ENCODE peak calls at places on chromosomes 11 and 22, in four cellular contexts. A is esophagus squamous epithelium, D is AG09319, I is K562. H is an unnamed sample.

GRCh38 chr11:102225689-102226562 is 91.4 kb upstream of the BIRC3 start:
- DNase-seq in A (no peak), D (peak; percentile 37), I (no peak), H (no peak)

GRCh38 chr11:128686745-128687177 is 7.1 kb upstream of the FLI1 start:
- DNase-seq in A (no peak), D (no peak), I (no peak), H (peak; percentile 55)

GRCh38 chr11:86182976-86183584 is 61.5 kb upstream of the EED start:
- DNase-seq in A (no peak), D (no peak), I (peak; percentile 82), H (no peak)

GRCh38 chr11:19193916-19194315 is 7.9 kb downstream of the CSRP3 start:
- DNase-seq in A (no peak), D (no peak), I (no peak), H (no peak)

GRCh38 chr11:70788247-70789022 is 390.1 kb downstream of the CTTN start:
- DNase-seq in A (no peak), D (peak; percentile 45), I (no peak), H (no peak)

GRCh38 chr11:17563248-17563647 is 16.2 kb downstream of the OTOG start:
- DNase-seq in A (no peak), D (no peak), I (no peak), H (no peak)

GRCh38 chr11:58061813-58062212 is 31.1 kb downstream of the OR6Q1 start:
- DNase-seq in A (no peak), D (no peak), I (no peak), H (no peak)

GRCh38 chr22:27815826-27816530 is 14.4 kb upstream of the MN1 start:
- DNase-seq in A (no peak), D (no peak), I (no peak), H (no peak)

GRCh38 chr22:35609261-35609660 is 7.9 kb downstream of the MB start:
- DNase-seq in A (no peak), D (no peak), I (no peak), H (no peak)

GRCh38 chr11:127474735-127475134 is 474.2 kb upstream of the KIRREL3 start:
- DNase-seq in A (no peak), D (no peak), I (no peak), H (no peak)

GRCh38 chr11:130400793-130401483 is 27.5 kb downstream of the ADAMTS8 start:
- DNase-seq in A (no peak), D (peak; percentile 56), I (no peak), H (no peak)

GRCh38 chr22:17945851-17946690 is 78.3 kb downstream of the MICAL3 start:
- DNase-seq in A (no peak), D (no peak), I (no peak), H (no peak)

GRCh38 chr11:115425243-115425642 is 79.0 kb downstream of the CADM1 start:
- DNase-seq in A (no peak), D (no peak), I (no peak), H (no peak)

GRCh38 chr11:9972917-9973504 is 309.1 kb downstream of the SWAP70 start:
- DNase-seq in A (no peak), D (peak; percentile 55), I (peak; percentile 40), H (peak; percentile 25)

GRCh38 chr11:2422461-2423156 is 21.7 kb downstream of the TRPM5 start:
- DNase-seq in A (no peak), D (no peak), I (no peak), H (no peak)

GRCh38 chr11:95764267-95764898 is 25.2 kb downstream of the FAM76B start:
- DNase-seq in A (no peak), D (peak; percentile 39), I (peak; percentile 54), H (no peak)

GRCh38 chr11:86335131-86335768 is 33.2 kb downstream of the HIKESHI start:
- DNase-seq in A (no peak), D (no peak), I (no peak), H (no peak)

GRCh38 chr22:28013611-28014010 is 94.6 kb upstream of the PITPNB start:
- DNase-seq in A (no peak), D (no peak), I (no peak), H (no peak)

GRCh38 chr22:24819941-24820461 is 14.0 kb downstream of the SGSM1 start:
- DNase-seq in A (no peak), D (no peak), I (no peak), H (no peak)

GRCh38 chr22:26681395-26681821 is 24.0 kb downstream of the MIAT start:
- DNase-seq in A (no peak), D (no peak), I (no peak), H (peak; percentile 21)

GRCh38 chr11:117438371-117439000 is 110.8 kb downstream of the CEP164 start:
- DNase-seq in A (no peak), D (no peak), I (no peak), H (no peak)

GRCh38 chr22:22431271-22432220 is 77.0 kb downstream of the ZNF280B start:
- DNase-seq in A (no peak), D (no peak), I (peak; percentile 99), H (peak; percentile 83)
- TF ChIP-seq CTCF in A (peak; percentile 50), D (peak; percentile 64), I (peak; percentile 99), H (peak; percentile 65)

DNA sequence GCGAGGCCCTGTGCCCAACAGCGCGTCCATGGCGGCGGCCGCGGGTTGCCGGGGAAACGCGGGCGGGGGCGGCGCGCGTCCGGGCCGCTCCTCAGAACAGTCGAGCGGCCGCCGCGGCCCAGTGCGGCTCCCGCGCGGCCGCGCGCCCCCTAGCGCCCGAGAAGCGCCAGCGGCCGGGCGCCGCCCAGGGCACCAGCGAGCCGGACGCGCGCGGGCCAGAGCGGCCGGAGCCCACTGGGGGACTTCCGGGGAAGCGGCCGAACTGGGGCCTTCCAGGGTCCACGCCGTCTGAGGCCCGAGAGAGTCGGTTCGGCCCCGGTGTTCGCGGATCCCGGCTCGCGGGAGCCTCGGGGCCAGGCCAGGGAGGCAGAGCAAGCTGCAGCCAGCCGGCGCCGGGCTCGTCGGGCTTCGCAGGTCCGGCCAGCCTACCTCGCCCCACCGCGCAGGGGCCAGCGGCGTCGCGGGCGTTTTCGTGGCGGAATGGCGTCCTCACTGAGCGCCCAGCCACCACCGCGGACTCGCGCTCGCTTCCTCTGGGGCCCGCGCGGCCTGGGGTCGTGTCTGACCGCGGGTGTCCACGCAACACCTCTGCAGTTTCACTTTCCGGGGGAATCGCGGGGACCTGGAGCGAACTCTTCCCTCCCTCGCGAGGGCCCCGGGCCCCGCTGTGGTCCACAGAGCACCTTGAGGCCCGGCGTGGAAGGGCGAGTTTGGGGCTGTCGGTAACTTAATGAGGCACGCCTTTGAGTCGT is at the start of gene DENND6B:
- DNase-seq in A (no peak), D (peak; percentile 52), I (peak; percentile 76), H (peak; percentile 85)
- TF ChIP-seq CTCF in A (peak; percentile 92), D (no peak), I (peak; percentile 54), H (peak; percentile 50)

GRCh38 chr11:109426442-109426841 is 4.5 kb downstream of the C11orf87 start:
- DNase-seq in A (no peak), D (no peak), I (no peak), H (no peak)
- TF ChIP-seq CTCF in A (peak; percentile 51), D (no peak), I (no peak), H (peak; percentile 64)

GRCh38 chr22:22148905-22149304 is 95.7 kb upstream of the VPREB1 start:
- DNase-seq in A (no peak), D (no peak), I (no peak), H (no peak)

GRCh38 chr22:22141031-22141430 is 103.6 kb upstream of the VPREB1 start:
- DNase-seq in A (no peak), D (no peak), I (no peak), H (no peak)

GRCh38 chr22:22143448-22143847 is 101.1 kb upstream of the VPREB1 start:
- DNase-seq in A (no peak), D (no peak), I (no peak), H (no peak)

GRCh38 chr22:22141771-22142591 is 102.6 kb upstream of the VPREB1 start:
- DNase-seq in A (no peak), D (no peak), I (no peak), H (no peak)

GRCh38 chr22:22144858-22145257 is 99.7 kb upstream of the VPREB1 start:
- DNase-seq in A (no peak), D (no peak), I (no peak), H (no peak)
- TF ChIP-seq CTCF in A (no peak), D (no peak), I (no peak), H (peak; percentile 25)

DNA sequence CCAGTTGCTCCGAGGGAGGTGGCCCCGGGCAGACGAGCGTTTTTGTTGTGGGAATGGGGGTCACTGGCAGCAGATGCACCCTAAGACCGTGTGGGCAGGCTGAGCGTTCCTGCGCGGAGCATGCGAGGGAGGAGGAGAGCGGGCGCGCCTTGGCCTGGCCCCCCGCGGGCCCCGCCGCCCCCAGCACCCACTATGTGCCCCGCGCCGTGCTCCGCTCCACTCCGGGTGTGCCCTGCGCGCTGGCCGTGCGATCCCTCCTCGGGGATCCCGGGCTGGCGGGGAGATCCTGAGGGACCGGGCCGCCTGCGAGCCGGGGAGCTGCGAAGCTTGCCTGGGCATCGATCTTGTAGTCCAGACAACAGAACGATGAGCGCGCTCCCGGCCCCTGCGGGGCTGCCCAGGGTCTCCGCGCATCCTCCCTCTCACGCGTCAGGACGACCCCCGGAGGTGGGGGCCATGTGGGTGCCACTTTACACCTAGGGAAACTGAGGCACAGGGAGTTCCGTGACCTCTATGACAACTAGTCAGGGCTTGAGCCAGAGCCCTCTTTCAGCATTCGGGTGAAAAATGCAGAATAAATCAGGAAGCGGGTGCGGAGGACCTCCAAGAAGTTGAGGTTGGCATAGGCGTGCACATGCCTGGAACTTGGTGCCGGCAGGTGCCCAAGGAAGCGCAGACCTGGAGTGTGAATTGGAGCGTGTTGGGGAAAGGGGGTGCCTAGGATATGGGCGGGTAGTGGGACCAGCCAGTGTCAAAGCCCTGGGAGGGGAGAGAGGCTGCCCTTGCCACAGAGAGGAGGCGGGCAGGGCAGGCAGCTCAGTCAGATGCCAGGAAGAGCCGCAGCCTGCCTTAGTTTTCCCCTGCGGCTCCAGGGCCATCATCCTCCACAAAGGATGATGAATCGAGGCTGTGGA is 1.3 kb upstream of the KMT5B start:
- DNase-seq in A (no peak), D (no peak), I (no peak), H (peak; percentile 35)
- TF ChIP-seq CTCF in A (no peak), D (no peak), I (no peak), H (no peak)